ENCODE peak calls at places on chromosomes 6 and 20, in five cellular contexts. F, Z, C, W and E are unnamed samples.

GRCh38 chr6:111662794-111663231 is 57.1 kb upstream of the TRAF3IP2 start:
- DNase-seq in F (no peak), Z (no peak), C (no peak), W (no peak), E (no peak)

GRCh38 chr20:16412896-16413295 is 160.4 kb downstream of the KIF16B start:
- DNase-seq in F (no peak), Z (no peak), C (no peak), W (no peak), E (no peak)

GRCh38 chr6:130928993-130929678 is 101.9 kb downstream of the SMLR1 start:
- DNase-seq in F (no peak), Z (no peak), C (no peak), W (peak), E (no peak)

GRCh38 chr6:19433101-19433500 is 404.1 kb upstream of the ID4 start:
- DNase-seq in F (no peak), Z (no peak), C (no peak), W (no peak), E (no peak)

GRCh38 chr6:5510331-5510730 is 249.0 kb downstream of the FARS2 start:
- DNase-seq in F (peak), Z (no peak), C (no peak), W (no peak), E (no peak)

GRCh38 chr20:51767867-51768758 is at the start of gene ATP9A:
- DNase-seq in F (peak), Z (peak), C (peak), W (no peak), E (peak)

GRCh38 chr6:38248500-38249234 is 391.1 kb downstream of the BTBD9 start:
- DNase-seq in F (no peak), Z (no peak), C (no peak), W (no peak), E (no peak)

GRCh38 chr6:16698988-16699868 is 62.0 kb downstream of the ATXN1 start:
- DNase-seq in F (no peak), Z (no peak), C (no peak), W (no peak), E (no peak)

GRCh38 chr6:170271771-170272314 is 19.0 kb downstream of the DLL1 start:
- DNase-seq in F (peak), Z (peak), C (no peak), W (no peak), E (peak)

GRCh38 chr6:12592634-12593033 is 123.9 kb upstream of the PHACTR1 start:
- DNase-seq in F (no peak), Z (no peak), C (no peak), W (no peak), E (no peak)

GRCh38 chr6:121615493-121615892 is 180.0 kb downstream of the GJA1 start:
- DNase-seq in F (no peak), Z (no peak), C (no peak), W (peak), E (no peak)

GRCh38 chr6:111916747-111917146 is 43.5 kb upstream of the FYN start:
- DNase-seq in F (no peak), Z (no peak), C (no peak), W (no peak), E (no peak)

GRCh38 chr6:135995160-135995898 is 143.8 kb downstream of the PDE7B start:
- DNase-seq in F (no peak), Z (no peak), C (no peak), W (peak), E (no peak)

GRCh38 chr20:48728042-48728837 is 99.6 kb downstream of the PREX1 start:
- DNase-seq in F (no peak), Z (no peak), C (no peak), W (no peak), E (no peak)

GRCh38 chr20:5315807-5316187 is 957 bp downstream of the PROKR2 start:
- DNase-seq in F (peak), Z (no peak), C (no peak), W (no peak), E (no peak)

GRCh38 chr6:109491207-109491938 is 8.4 kb upstream of the ZBTB24 start:
- DNase-seq in F (no peak), Z (no peak), C (no peak), W (no peak), E (no peak)

GRCh38 chr6:105793132-105793531 is 293.0 kb upstream of the PRDM1 start:
- DNase-seq in F (no peak), Z (no peak), C (no peak), W (no peak), E (no peak)

GRCh38 chr6:72649032-72649984 is 27.4 kb downstream of the KCNQ5 start:
- DNase-seq in F (no peak), Z (no peak), C (no peak), W (peak), E (no peak)
- H3K4me3 ChIP-seq in F (no peak), Z (no peak), C (no peak), W (no peak), E (no peak)

GRCh38 chr20:3678893-3679720 is 2.7 kb downstream of the ADAM33 start:
- DNase-seq in F (no peak), Z (no peak), C (no peak), W (no peak), E (no peak)

GRCh38 chr20:3679749-3680700 is 1.8 kb downstream of the ADAM33 start:
- DNase-seq in F (no peak), Z (peak), C (peak), W (no peak), E (no peak)

GRCh38 chr20:3680701-3681351 is 984 bp downstream of the ADAM33 start:
- DNase-seq in F (no peak), Z (no peak), C (no peak), W (no peak), E (no peak)

GRCh38 chr20:3677733-3678132 is 4.1 kb downstream of the ADAM33 start:
- DNase-seq in F (peak), Z (no peak), C (peak), W (no peak), E (no peak)

GRCh38 chr20:3678198-3678597 is 3.6 kb downstream of the ADAM33 start:
- DNase-seq in F (no peak), Z (no peak), C (peak), W (no peak), E (no peak)
- H3K27ac ChIP-seq in F (no peak), Z (peak), C (peak), W (no peak), E (no peak)

GRCh38 chr6:169253341-169253740 is 305 bp downstream of the THBS2 start:
- DNase-seq in F (no peak), Z (peak), C (no peak), W (no peak), E (no peak)

GRCh38 chr6:169252805-169253189 is 849 bp downstream of the THBS2 start:
- DNase-seq in F (no peak), Z (peak), C (no peak), W (no peak), E (no peak)

GRCh38 chr6:169251822-169252804 is 1.5 kb downstream of the THBS2 start:
- DNase-seq in F (no peak), Z (no peak), C (no peak), W (no peak), E (no peak)

GRCh38 chr6:169254456-169255316 is 1.0 kb upstream of the THBS2 start:
- DNase-seq in F (no peak), Z (peak), C (no peak), W (no peak), E (no peak)

GRCh38 chr6:169253745-169254238 is at the start of gene THBS2:
- DNase-seq in F (peak), Z (peak), C (peak), W (no peak), E (no peak)
- TF ChIP-seq POLR2A in F (no peak), Z (no peak), C (peak), W (no peak), E (no peak)

DNA sequence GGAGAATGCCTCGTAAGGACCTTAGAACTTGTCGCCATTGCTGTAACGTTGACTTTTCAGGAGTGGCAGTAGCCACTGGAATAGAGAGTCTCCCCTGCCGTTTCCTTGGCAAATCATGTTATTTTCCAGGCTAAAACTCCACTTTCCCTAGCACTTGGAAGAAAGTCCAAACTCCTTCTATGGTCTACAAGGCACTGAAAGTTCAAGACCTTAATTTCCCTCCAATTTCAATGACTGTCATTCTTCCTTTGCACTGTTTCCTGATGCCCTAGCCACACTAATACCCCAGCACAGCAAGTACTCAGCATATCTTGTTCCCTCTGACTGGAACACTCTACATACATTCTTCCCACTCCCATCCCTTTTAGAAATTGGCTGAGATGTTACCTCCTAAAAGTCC is 1.8 kb upstream of the TBPL1 start:
- DNase-seq in F (no peak), Z (no peak), C (no peak), W (no peak), E (no peak)
- H3K4me3 ChIP-seq in F (peak), Z (peak), C (peak), W (peak), E (no peak)

DNA sequence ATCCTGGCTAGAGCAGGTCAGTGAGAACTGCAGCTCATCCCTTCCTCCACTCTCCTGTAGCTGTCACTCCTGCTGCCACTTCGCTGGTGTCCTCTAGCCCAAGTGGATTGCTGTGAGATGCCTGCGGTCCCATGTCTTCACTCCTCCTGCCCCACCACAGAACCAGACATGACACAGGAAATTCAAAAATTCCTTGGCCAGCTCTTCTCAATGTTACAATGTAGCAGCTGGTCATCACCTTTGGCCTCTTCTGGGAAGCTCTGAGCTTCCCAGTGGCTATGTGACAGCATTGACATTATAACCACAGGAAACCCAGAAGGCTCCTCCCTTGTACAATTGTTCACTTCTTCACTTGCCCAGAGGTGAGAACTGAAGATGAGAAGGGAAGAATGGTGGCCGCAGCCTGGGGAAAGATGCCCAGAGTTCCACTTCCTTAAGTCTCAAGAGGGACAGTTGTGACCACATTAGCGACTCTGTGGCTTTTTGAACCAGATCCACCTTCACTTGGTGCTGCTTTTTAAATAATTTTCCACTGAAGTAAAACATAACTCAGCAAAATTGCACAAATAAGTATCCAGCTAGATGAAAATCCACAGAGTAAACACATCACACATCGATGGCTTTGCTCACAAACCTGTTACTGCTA is 76.1 kb upstream of the NAA20 start:
- DNase-seq in F (no peak), Z (no peak), C (no peak), W (no peak), E (no peak)
- H3K27ac ChIP-seq in F (peak), Z (no peak), C (no peak), W (no peak), E (no peak)

DNA sequence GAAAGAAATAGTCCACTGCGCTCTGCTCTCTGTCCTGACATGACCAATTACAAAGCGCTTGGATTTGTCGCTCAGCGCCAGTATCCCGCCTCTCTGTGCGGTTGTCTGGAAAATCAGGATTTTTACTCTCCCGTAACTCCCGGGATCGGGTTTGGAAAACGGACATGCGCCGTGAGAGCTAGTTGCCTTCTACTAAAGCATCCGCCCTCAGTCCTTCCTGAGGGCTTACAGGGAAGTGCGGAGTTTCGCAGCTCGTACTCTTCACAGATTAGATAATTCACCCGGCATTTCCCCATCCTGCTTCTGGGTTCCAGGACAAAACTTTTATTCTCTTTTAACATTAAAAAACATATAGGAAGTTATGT is 427 bp upstream of the MKKS start:
- DNase-seq in F (no peak), Z (peak), C (peak), W (peak), E (peak)
- TF ChIP-seq POLR2A in F (peak), Z (peak), C (peak), W (peak), E (peak)